ENCODE peak calls at places on chromosomes 4 and X, in eight cellular contexts. C is neural progenitor cell, T is hepatocyte, R is HCT116, Q is fibroblast of lung, Y is astrocyte, D is IMR-90, S is H9. F is an unnamed sample.

GRCh38 chr4:139763668-139764067 is 98.0 kb downstream of the MGST2 start:
- DNase-seq in C (no peak), T (peak; percentile 32), R (no peak), Q (no peak), Y (no peak), D (no peak), S (no peak), F (no peak)

GRCh38 chrX:10079155-10079711 is 77.5 kb upstream of the CLCN4 start:
- DNase-seq in C (no peak), T (no peak), R (no peak), Q (peak; percentile 34), Y (no peak), D (peak; percentile 11), S (no peak), F (no peak)

GRCh38 chrX:119682019-119682989 is 10.7 kb downstream of the SEPTIN6 start:
- DNase-seq in C (no peak), T (no peak), R (no peak), Q (no peak), Y (no peak), D (no peak), S (no peak), F (no peak)

GRCh38 chrX:40272141-40272540 is 174.4 kb upstream of the BCOR start:
- DNase-seq in C (no peak), T (no peak), R (no peak), Q (no peak), Y (peak; percentile 14), D (no peak), S (no peak), F (peak; percentile 88)

GRCh38 chr4:85228264-85228663 is 246.7 kb upstream of the ARHGAP24 start:
- DNase-seq in C (no peak), T (no peak), R (no peak), Q (no peak), Y (no peak), D (no peak), S (no peak), F (no peak)

GRCh38 chr4:153748378-153748777 is 11.4 kb downstream of the RNF175 start:
- DNase-seq in C (no peak), T (peak; percentile 66), R (no peak), Q (peak; percentile 47), Y (peak; percentile 70), D (peak; percentile 38), S (no peak), F (peak; percentile 88)

GRCh38 chr4:96145671-96146070 is 305.8 kb downstream of the PDHA2 start:
- DNase-seq in C (no peak), T (no peak), R (no peak), Q (peak; percentile 9), Y (peak; percentile 61), D (no peak), S (no peak), F (no peak)

GRCh38 chr4:67713531-67714247 is 12.7 kb upstream of the UBA6 start:
- DNase-seq in C (no peak), T (no peak), R (no peak), Q (peak; percentile 17), Y (peak; percentile 45), D (peak; percentile 79), S (no peak), F (peak; percentile 74)

GRCh38 chrX:155231163-155231562 is 14.9 kb downstream of the VBP1 start:
- DNase-seq in C (no peak), T (no peak), R (no peak), Q (no peak), Y (no peak), D (no peak), S (no peak), F (no peak)

GRCh38 chr4:26075588-26075987 is 161.6 kb downstream of the SMIM20 start:
- DNase-seq in C (no peak), T (no peak), R (no peak), Q (no peak), Y (peak; percentile 20), D (no peak), S (no peak), F (no peak)

GRCh38 chrX:55312655-55313054 is 47.9 kb upstream of the PAGE3 start:
- DNase-seq in C (no peak), T (no peak), R (no peak), Q (no peak), Y (no peak), D (no peak), S (no peak), F (no peak)

GRCh38 chr4:153181293-153182080 is 22.8 kb upstream of the TRIM2 start:
- DNase-seq in C (no peak), T (no peak), R (no peak), Q (no peak), Y (no peak), D (peak; percentile 27), S (no peak), F (no peak)

GRCh38 chr4:189787216-189788031 is 153.2 kb upstream of the FRG1 start:
- DNase-seq in C (no peak), T (no peak), R (no peak), Q (peak; percentile 29), Y (no peak), D (no peak), S (no peak), F (no peak)

GRCh38 chr4:65825121-65825520 is 154.8 kb upstream of the EPHA5 start:
- DNase-seq in C (no peak), T (no peak), R (no peak), Q (no peak), Y (peak; percentile 75), D (peak; percentile 0), S (no peak), F (peak; percentile 6)

GRCh38 chrX:13472975-13473665 is 96.3 kb upstream of the EGFL6 start:
- DNase-seq in C (no peak), T (no peak), R (no peak), Q (no peak), Y (no peak), D (no peak), S (no peak), F (no peak)

DNA sequence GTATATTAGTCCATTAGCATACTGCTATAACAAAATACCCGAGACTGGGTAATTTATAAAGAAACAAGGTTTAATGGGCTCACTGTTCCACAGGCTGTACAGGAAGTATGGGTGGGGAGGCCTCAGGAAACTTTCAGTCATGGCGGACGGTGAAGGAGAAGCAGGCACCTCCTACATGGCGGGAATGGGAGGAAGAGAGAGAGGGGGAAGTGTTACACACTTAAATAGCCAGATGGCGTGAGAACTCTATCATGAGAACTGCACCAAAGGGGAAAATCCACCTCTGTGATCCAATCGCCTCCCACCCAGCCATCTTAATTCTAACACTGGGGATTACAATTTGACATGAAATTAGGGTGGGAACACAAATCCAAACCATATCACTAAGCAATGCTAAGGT is 98.9 kb upstream of the SH3RF1 start:
- DNase-seq in C (no peak), T (no peak), R (no peak), Q (no peak), Y (no peak), D (no peak), S (no peak), F (no peak)
- TF ChIP-seq CTCF in C (no peak), T (no peak), R (no peak), Q (no peak), Y (no peak), D (no peak), S (peak; percentile 39), F (no peak)

GRCh38 chr4:74996996-74997395 is 64.1 kb downstream of the PARM1 start:
- DNase-seq in C (no peak), T (no peak), R (no peak), Q (no peak), Y (no peak), D (no peak), S (no peak), F (no peak)
- H4K20me1 ChIP-seq in C (no peaks in the 10 kb centered on the region), T (peaks cover 3% of the 10 kb centered on the region), R (no peaks in the 10 kb centered on the region), Q (no peaks in the 10 kb centered on the region), Y (no peaks in the 10 kb centered on the region), D (no peaks in the 10 kb centered on the region), S (no peaks in the 10 kb centered on the region), F (no peaks in the 10 kb centered on the region)

GRCh38 chr4:183397741-183398297 is 46.6 kb upstream of the CDKN2AIP start:
- DNase-seq in C (no peak), T (no peak), R (no peak), Q (no peak), Y (no peak), D (no peak), S (no peak), F (no peak)

GRCh38 chr4:183394166-183394951 is 50.1 kb upstream of the CDKN2AIP start:
- DNase-seq in C (no peak), T (no peak), R (no peak), Q (no peak), Y (no peak), D (no peak), S (no peak), F (no peak)

GRCh38 chr4:183396187-183396738 is 48.2 kb upstream of the CDKN2AIP start:
- DNase-seq in C (no peak), T (no peak), R (no peak), Q (no peak), Y (no peak), D (peak; percentile 18), S (no peak), F (no peak)

GRCh38 chr4:183393446-183393845 is 51.0 kb upstream of the CDKN2AIP start:
- DNase-seq in C (no peak), T (no peak), R (no peak), Q (no peak), Y (no peak), D (no peak), S (no peak), F (no peak)

DNA sequence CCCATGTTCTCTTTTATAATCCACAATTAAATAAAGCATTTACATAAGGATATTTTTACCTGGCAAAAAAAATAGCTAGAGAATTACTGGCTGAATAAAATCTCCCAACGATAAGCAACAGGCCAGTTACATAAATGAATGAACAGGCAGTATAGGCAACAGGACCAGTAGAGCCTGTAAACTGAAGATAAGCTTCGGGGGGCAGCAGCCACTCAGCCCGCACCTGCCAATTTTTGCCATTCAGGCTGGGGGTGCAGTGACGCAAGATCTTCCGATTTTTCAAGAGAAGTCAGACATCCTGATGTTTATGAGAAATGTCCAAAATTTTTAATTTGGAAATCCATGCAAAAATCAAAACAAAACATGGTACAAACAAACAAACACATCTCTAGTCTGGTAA is 49.0 kb upstream of the CDKN2AIP start:
- DNase-seq in C (no peak), T (no peak), R (no peak), Q (no peak), Y (no peak), D (no peak), S (no peak), F (no peak)
- H2AFZ ChIP-seq in C (no peak overlapping the region), T (no peak overlapping the region), R (no peak overlapping the region), Q (no peak overlapping the region), Y (no peak overlapping the region), D (no peak overlapping the region), S (no peak overlapping the region), F (no peak overlapping the region)

DNA sequence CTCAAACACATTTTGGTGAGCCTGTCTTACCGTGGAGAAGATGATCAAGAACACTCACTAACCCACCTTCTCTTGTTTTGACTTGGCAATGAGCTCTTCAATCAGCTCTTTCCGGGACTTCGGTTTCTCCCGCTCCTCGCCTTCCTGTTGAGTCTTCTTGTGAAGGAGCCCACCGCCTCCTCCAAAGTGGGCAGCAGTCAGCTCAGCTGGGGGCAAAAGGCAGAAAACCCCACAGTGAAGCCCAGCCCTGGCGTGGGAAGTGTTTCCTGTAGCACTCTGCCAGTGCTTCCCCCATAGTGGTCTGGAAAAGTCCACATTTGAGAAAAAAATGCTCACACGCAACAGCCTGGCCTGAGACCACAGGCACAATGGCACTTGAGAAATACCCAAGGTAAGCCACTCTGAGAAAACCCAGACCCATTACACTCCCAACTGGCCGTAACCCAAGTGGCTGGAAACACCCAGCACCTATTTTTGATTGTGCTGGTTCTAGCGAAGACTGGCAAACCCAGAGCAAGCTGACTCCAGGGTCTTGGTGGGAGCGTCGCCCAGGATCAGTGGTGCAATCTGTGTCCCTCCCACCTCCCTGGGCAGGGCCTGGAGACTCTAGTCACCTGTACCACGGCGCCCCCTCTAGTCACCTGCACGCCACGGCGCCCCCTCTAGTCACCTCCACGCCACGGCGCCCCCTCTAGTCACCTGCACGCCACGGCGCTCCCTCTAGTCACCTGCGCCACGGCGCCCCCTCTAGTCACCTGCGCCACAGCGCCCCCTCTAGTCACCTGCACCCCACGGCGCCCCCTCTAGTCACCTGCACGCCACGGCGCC is 8.6 kb downstream of the NOP14 start:
- DNase-seq in C (peak; percentile 46), T (no peak), R (peak; percentile 13), Q (no peak), Y (no peak), D (no peak), S (peak; percentile 68), F (peak; percentile 42)
- TF ChIP-seq CTCF in C (peak; percentile 45), T (peak; percentile 12), R (no peak), Q (no peak), Y (no peak), D (peak; percentile 1), S (peak; percentile 81), F (no peak)